ENCODE peak calls at places on chromosomes 12 and 14, in eight cellular contexts. T is heart left ventricle, V is A549, P is breast epithelium, D is Peyer's patch, N is esophagus muscularis mucosa, Y is body of pancreas, U is uterus. G is an unnamed sample.

GRCh38 chr12:510071-510825 is 50.5 kb downstream of the B4GALNT3 start:
- DNase-seq in N (no peak), T (no peak), V (peak; percentile 18), P (no peak), U (no peak), D (no peak), Y (peak; percentile 53), G (no peak)

GRCh38 chr12:65911321-65911720 is 87.0 kb downstream of the HMGA2 start:
- DNase-seq in U (no peak), N (no peak), P (no peak), V (no peak), D (no peak), T (no peak), Y (peak; percentile 80), G (no peak)

GRCh38 chr12:108333898-108334699 is 5.0 kb downstream of the CMKLR1 start:
- DNase-seq in U (no peak), V (no peak), P (no peak), Y (no peak), T (no peak), N (no peak), D (no peak), G (no peak)

GRCh38 chr12:3741882-3742672 is 10.8 kb downstream of the CRACR2A start:
- DNase-seq in N (no peak), Y (no peak), D (no peak), P (no peak), T (no peak), V (no peak), U (no peak), G (no peak)

GRCh38 chr12:92627511-92627910 is 75.3 kb upstream of the PLEKHG7 start:
- DNase-seq in Y (no peak), N (no peak), D (no peak), V (no peak), T (no peak), U (no peak), P (no peak), G (no peak)

GRCh38 chr12:88578821-88579518 is 1.3 kb downstream of the KITLG start:
- DNase-seq in T (no peak), P (no peak), D (no peak), Y (peak; percentile 19), U (no peak), N (no peak), V (peak; percentile 52), G (peak; percentile 16)

GRCh38 chr14:54691525-54692260 is 124.8 kb downstream of the SAMD4A start:
- DNase-seq in U (peak; percentile 81), D (peak; percentile 56), N (no peak), V (peak; percentile 73), T (peak; percentile 86), P (peak; percentile 58), Y (peak; percentile 77), G (peak; percentile 89)

GRCh38 chr14:21405097-21405496 is 21.3 kb upstream of the SUPT16H start:
- DNase-seq in Y (no peak), N (no peak), U (no peak), P (no peak), D (no peak), T (no peak), V (no peak), G (no peak)

GRCh38 chr14:73612339-73613045 is at the start of gene ACOT6:
- DNase-seq in D (peak; percentile 42), P (peak; percentile 76), U (peak; percentile 65), Y (peak; percentile 77), T (peak; percentile 80), N (peak; percentile 92), V (peak; percentile 83), G (peak; percentile 80)

GRCh38 chr14:103692871-103693270 is 22.4 kb downstream of the XRCC3 start:
- DNase-seq in P (no peak), V (no peak), T (no peak), Y (no peak), U (peak; percentile 10), N (no peak), D (no peak), G (no peak)

GRCh38 chr12:56081393-56082347 is 1.7 kb downstream of the ERBB3 start:
- DNase-seq in D (no peak), U (no peak), Y (peak; percentile 84), N (no peak), T (no peak), V (peak; percentile 30), P (no peak), G (no peak)
- H3K4me3 ChIP-seq in D (peak overlapping the region; percentile 46), U (no peak overlapping the region), Y (peak overlapping the region; percentile 84), N (peak overlapping the region; percentile 60), T (no peak overlapping the region), V (peak overlapping the region; percentile 8), P (peak overlapping the region; percentile 70), G (no peak overlapping the region)

DNA sequence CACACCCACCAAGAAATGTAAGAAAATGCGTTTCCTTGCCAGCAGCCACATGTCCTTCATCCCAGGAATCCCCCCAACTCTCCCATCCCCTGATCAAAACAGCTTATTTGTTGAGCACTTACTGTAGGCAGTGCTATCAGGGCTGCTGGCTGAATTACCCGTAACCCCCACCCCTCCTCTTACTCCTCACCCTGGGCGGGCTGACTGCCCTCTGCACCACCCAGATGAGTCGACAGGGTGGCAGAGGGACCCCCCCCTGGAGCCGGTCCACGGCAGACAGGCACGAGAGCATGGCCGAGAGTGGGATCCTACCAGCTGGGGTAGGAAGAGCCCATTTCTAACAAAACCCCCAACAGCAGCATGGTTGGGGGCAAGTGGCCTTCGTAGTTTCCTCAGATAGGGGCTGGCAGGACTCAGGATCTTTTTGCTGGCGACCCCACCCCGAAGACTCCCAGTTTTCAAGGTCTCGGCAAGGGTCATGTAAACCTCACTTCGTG is 1.1 kb upstream of the RHOF start:
- DNase-seq in N (no peak), V (no peak), U (peak; percentile 62), Y (peak; percentile 54), D (no peak), T (peak; percentile 76), P (no peak), G (peak; percentile 78)
- H3K4me1 ChIP-seq in N (peaks cover 78% of the 10 kb centered on the region), V (peaks cover 72% of the 10 kb centered on the region), U (peaks cover 49% of the 10 kb centered on the region), Y (peaks cover 78% of the 10 kb centered on the region), D (peaks cover 7% of the 10 kb centered on the region), T (peaks cover 20% of the 10 kb centered on the region), P (peaks cover 38% of the 10 kb centered on the region), G (peaks cover 66% of the 10 kb centered on the region)

GRCh38 chr14:50003213-50004021 is 110.5 kb downstream of the ARF6 start:
- DNase-seq in T (peak; percentile 92), Y (peak; percentile 72), N (peak; percentile 95), U (peak; percentile 73), P (peak; percentile 75), D (peak; percentile 91), V (peak; percentile 75), G (peak; percentile 79)
- TF ChIP-seq POLR2A in T (no peak), Y (peak; percentile 25), N (no peak), U (peak; percentile 30), P (no peak), D (peak; percentile 66), V (peak; percentile 66), G (peak; percentile 79)

GRCh38 chr12:107320031-107320928 is 226.9 kb upstream of the CRY1 start:
- DNase-seq in U (no peak), Y (peak; percentile 21), D (peak; percentile 33), N (no peak), T (peak; percentile 71), P (no peak), V (peak; percentile 81), G (peak; percentile 16)
- H3K4me3 ChIP-seq in U (no peak overlapping the region), Y (peak overlapping the region; percentile 10), D (peak overlapping the region; percentile 42), N (peak overlapping the region; percentile 42), T (peak overlapping the region; percentile 58), P (peak overlapping the region; percentile 62), V (peak overlapping the region; percentile 88), G (no peak overlapping the region)

DNA sequence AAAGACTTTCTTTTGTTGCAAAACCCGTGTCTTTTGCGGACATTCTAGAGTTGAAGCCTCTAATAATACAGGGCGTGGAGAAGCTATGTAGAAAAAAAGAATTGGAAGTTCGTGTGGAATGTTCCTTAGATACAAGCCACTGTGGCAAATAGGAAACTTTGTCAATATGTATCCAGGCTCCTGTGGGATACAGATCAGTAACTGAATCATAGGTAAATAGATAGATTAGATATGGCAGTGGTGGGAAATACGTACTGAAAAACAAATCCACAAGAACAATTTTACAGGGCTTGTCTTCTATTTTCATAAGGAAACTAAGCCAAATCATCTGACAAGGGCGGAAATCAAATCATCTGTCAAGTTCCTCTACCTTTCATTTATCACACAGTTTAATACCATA is 245.4 kb downstream of the EGLN3 start:
- DNase-seq in D (no peak), T (no peak), Y (no peak), U (no peak), V (no peak), N (no peak), P (no peak), G (no peak)
- H3K4me1 ChIP-seq in D (no peaks in the 10 kb centered on the region), T (no peaks in the 10 kb centered on the region), Y (peaks cover 6% of the 10 kb centered on the region), U (no peaks in the 10 kb centered on the region), V (no peaks in the 10 kb centered on the region), N (peaks cover 4% of the 10 kb centered on the region), P (no peaks in the 10 kb centered on the region), G (no peaks in the 10 kb centered on the region)

GRCh38 chr12:102294568-102294967 is 96.9 kb upstream of the PMCH start:
- DNase-seq in U (no peak), D (no peak), Y (no peak), P (no peak), V (no peak), T (no peak), N (no peak), G (no peak)
- TF ChIP-seq POLR2A in U (no peak), D (no peak), Y (no peak), P (no peak), V (no peak), T (no peak), N (no peak), G (no peak)